ENCODE peak calls at places on chromosomes 4 and X, in four cellular contexts. Q is endothelial cell of umbilical vein, H is GM12878, W is K562. T is an unnamed sample.

GRCh38 chr4:140013088-140013487 is 140.9 kb downstream of the MAML3 start:
- DNase-seq in Q (no peak), W (no peak), H (no peak), T (no peak)

GRCh38 chrX:20802036-20802435 is 535.3 kb upstream of the RPS6KA3 start:
- DNase-seq in W (no peak), H (no peak), Q (no peak), T (no peak)

GRCh38 chr4:44674471-44674870 is 3.7 kb upstream of the GUF1 start:
- DNase-seq in W (no peak), H (no peak), Q (no peak), T (no peak)

GRCh38 chr4:70591955-70592582 is at the start of gene AMBN:
- DNase-seq in H (no peak), Q (no peak), W (no peak), T (no peak)

GRCh38 chr4:7233601-7234000 is 41.3 kb downstream of the SORCS2 start:
- DNase-seq in H (no peak), Q (no peak), W (no peak), T (no peak)

GRCh38 chrX:86047174-86047991 is at the start of gene CHM:
- DNase-seq in H (peak), Q (peak), W (peak), T (peak)

GRCh38 chr4:7779194-7779768 is 160.4 kb downstream of the AFAP1 start:
- DNase-seq in H (no peak), W (no peak), Q (no peak), T (peak)

GRCh38 chr4:158025131-158025530 is 147.7 kb downstream of the GASK1B start:
- DNase-seq in W (no peak), Q (no peak), H (no peak), T (peak)

GRCh38 chr4:159747983-159748382 is 645.1 kb downstream of the RAPGEF2 start:
- DNase-seq in H (no peak), W (no peak), Q (no peak), T (no peak)

GRCh38 chrX:54452920-54453319 is 12.7 kb downstream of the TSR2 start:
- DNase-seq in W (peak), H (no peak), Q (no peak), T (peak)

GRCh38 chrX:8692886-8693285 is 39.1 kb downstream of the ANOS1 start:
- DNase-seq in Q (peak), H (no peak), W (no peak), T (no peak)

DNA sequence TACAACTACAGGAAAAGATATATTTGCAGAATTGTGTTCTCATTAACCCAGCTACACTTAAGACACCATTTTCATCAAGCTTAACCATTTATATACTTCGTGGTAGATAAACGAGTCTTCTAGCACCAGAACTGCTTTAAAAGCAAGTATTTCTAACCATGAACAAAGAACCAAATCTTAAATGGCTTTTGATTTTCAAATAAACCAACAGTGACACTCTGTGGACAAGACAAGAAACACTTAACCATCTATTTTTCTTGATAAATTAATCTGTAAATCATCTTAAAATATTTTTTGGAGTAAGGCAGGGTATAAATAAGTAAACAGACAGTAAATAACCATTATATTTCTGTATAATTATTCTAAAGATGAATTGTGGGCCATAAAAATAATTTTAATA is 10.2 kb downstream of the BEND2 start:
- DNase-seq in W (no peak), H (no peak), Q (no peak), T (peak)
- TF ChIP-seq FOS in W (no peak), H (no peak), Q (no peak), T (no peak)

DNA sequence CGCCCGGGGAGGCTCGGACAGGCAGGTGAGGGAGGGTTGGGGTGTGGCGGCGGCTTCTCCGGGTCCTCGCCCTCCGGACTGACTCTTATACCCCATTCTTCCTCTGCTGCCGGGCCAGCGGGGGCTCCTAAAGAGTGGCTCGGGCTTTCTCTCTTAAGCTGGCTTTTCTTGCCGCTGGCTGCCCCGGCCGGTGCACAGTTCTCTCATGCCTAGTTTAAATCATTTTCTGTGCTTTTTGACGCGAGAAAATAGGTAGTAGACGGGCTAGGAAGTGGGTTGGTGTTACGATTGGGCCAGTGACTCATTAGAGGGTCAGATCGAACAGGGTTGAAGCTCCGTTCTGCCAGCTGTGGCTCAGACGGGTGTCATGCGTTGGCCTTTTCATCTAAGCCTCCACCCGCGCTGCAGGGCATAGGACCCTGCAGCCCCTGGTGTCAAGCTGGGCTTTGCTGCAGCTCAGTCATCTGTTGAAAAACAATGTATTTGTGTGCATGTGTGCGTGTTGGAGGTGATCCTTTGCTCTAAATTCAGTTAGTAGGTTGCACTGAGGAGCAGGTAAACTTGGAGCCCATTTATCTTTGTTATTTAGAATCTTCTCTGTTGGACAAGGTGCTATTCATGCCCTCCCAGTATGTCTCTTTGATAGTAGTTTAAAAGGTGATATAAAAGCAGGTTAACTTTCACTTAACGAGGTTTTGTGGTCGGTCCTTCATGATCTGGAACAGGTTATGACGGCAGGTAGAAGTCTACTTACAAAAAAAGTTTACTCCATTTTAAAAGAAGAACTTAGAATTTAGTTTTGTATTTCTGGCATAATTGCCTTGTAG is 792 bp downstream of the BMP2K start:
- DNase-seq in H (no peak), W (peak), Q (peak), T (peak)
- TF ChIP-seq FOS in H (no peak), W (no peak), Q (peak), T (no peak)

DNA sequence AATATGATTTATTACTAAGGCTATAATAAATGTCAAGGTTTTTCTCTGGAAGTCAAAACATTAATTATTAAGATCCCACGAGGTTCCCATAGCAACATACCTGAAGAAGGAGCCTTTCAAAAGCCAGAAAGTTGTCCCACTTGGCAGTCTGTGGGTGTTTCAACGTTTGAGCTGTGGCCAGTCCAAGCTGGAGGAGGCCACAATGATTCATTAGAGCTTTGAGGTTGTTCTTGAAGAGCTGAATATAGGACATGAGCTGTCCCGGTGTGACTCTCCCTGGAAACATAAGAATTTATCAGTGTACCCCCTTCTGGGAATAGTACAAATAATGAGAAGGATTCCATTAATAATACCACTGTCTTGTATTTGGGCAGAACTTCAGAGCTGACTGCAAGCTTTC is 92.1 kb downstream of the SCFD2 start:
- DNase-seq in W (no peak), H (no peak), Q (no peak), T (peak)
- TF ChIP-seq FOS in W (no peak), H (no peak), Q (no peak), T (no peak)

GRCh38 chrX:57596109-57596870 is 4.5 kb downstream of the ZXDB start:
- DNase-seq in H (no peak), W (no peak), Q (peak), T (no peak)

GRCh38 chrX:57595381-57595811 is 3.6 kb downstream of the ZXDB start:
- DNase-seq in W (no peak), H (no peak), Q (peak), T (peak)
- TF ChIP-seq FOS in W (no peak), H (no peak), Q (peak), T (peak)

DNA sequence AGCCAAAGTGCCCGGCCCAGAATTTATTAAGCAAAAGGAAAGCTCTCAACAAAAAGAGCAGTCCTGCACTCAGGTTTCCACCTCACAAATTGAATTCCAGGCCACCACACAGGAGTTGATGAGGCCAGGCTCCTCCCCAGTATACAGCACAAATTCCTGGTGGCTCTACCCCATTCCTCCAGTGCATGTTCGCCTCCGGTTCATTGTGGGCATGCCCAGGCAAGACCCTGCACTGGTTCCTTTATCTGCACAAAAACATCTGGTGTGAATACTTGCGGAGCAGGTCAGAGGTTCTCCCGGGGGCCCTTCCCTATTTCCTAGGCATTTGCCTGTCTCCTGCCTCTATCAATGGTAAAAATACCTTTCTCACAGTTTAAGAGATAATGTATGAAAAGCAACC is 195.2 kb upstream of the ANXA10 start:
- DNase-seq in H (no peak), W (no peak), Q (peak), T (peak)
- TF ChIP-seq FOS in H (no peak), W (no peak), Q (no peak), T (no peak)

DNA sequence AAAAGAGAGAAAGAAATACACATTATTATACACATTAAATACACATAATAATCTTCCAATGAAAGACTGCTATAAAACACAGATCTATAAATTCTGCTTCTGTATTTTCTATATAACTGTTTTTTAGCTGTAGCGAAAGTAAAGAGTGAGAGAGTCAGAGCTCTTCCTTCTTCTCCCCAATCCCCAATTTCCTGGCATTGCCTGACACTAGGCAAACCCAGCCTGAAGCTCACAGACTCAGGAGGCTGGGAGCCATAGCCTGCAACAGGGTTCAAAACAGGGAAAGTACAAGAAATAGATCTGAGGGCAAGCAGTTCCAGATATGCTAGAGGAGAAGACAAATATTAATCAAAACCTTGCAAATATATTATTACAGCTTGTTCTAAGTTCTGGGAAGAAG is 201.6 kb downstream of the HNRNPD start:
- DNase-seq in H (no peak), W (no peak), Q (no peak), T (no peak)
- TF ChIP-seq FOS in H (no peak), W (no peak), Q (no peak), T (no peak)